ENCODE peak calls at places on chromosomes 11 and 22, in eight cellular contexts. A, W, U, Z, X, O, M and S are unnamed samples.

GRCh38 chr11:13152736-13153541 is 124.7 kb upstream of the BMAL1 start:
- DNase-seq in A (no peak), W (no peak), U (no peak), Z (no peak), X (no peak), O (no peak), M (no peak), S (no peak)

GRCh38 chr11:96614846-96615245 is 225.0 kb downstream of the JRKL start:
- DNase-seq in A (no peak), W (no peak), U (no peak), Z (no peak), X (no peak), O (no peak), M (peak; percentile 82), S (no peak)

GRCh38 chr11:12066056-12066798 is 44.2 kb upstream of the MICAL2 start:
- DNase-seq in A (peak; percentile 38), W (peak; percentile 93), U (peak; percentile 79), Z (no peak), X (no peak), O (no peak), M (no peak), S (no peak)

GRCh38 chr11:58775066-58775708 is 43.4 kb upstream of the GLYAT start:
- DNase-seq in A (no peak), W (no peak), U (no peak), Z (no peak), X (no peak), O (no peak), M (no peak), S (no peak)

GRCh38 chr11:72411623-72412532 is 22.5 kb downstream of the CLPB start:
- DNase-seq in A (peak; percentile 25), W (no peak), U (no peak), Z (peak; percentile 53), X (no peak), O (no peak), M (no peak), S (peak; percentile 87)

GRCh38 chr11:131511794-131512193 is 141.4 kb downstream of the NTM start:
- DNase-seq in A (peak; percentile 42), W (no peak), U (peak; percentile 12), Z (no peak), X (peak; percentile 68), O (no peak), M (peak; percentile 15), S (peak; percentile 70)

GRCh38 chr11:102564110-102564509 is 33.6 kb upstream of the MMP7 start:
- DNase-seq in A (no peak), W (peak; percentile 74), U (no peak), Z (no peak), X (no peak), O (no peak), M (no peak), S (no peak)

GRCh38 chr22:50085211-50085999 is at the start of gene MLC1:
- DNase-seq in A (no peak), W (no peak), U (no peak), Z (no peak), X (no peak), O (no peak), M (peak; percentile 80), S (no peak)

GRCh38 chr11:130020323-130020722 is 17.7 kb upstream of the PRDM10 start:
- DNase-seq in A (no peak), W (no peak), U (no peak), Z (no peak), X (no peak), O (no peak), M (no peak), S (no peak)

DNA sequence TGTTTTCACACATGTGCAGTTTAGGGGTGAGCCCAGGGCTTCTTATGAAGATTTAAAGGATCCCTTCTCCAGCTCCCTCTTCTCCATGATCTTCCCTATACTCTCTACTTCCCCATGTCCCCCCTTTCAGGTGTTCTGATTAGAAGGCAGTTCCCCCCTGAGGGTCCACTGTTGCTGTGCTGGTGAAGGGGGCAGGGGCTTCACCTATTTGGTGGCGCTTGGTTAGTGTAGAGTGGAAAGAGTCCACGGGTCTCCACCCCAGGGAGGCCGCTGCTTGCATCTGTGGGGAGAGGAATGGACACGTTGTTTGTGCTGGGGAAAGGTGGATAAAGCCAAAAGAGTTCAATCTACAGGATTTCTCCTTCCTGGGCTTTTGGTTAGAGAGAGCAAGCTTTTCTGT is 49.3 kb downstream of the BCR start:
- DNase-seq in A (no peak), W (no peak), U (no peak), Z (no peak), X (no peak), O (no peak), M (no peak), S (no peak)
- H3K4me1 ChIP-seq in A (peaks cover 45% of the 10 kb centered on the region), W (peaks cover 14% of the 10 kb centered on the region), U (peaks cover 7% of the 10 kb centered on the region), Z (peaks cover 66% of the 10 kb centered on the region), X (peaks cover 8% of the 10 kb centered on the region), O (peaks cover 68% of the 10 kb centered on the region), M (peaks cover 27% of the 10 kb centered on the region), S (peaks cover 85% of the 10 kb centered on the region)

GRCh38 chr11:63237413-63237812 is 6.0 kb downstream of the SLC22A25 start:
- DNase-seq in A (no peak), W (no peak), U (no peak), Z (no peak), X (no peak), O (no peak), M (no peak), S (no peak)
- H3K4me1 ChIP-seq in A (no peaks in the 10 kb centered on the region), W (no peaks in the 10 kb centered on the region), U (no peaks in the 10 kb centered on the region), Z (no peaks in the 10 kb centered on the region), X (peaks cover 12% of the 10 kb centered on the region), O (no peaks in the 10 kb centered on the region), M (no peaks in the 10 kb centered on the region), S (no peaks in the 10 kb centered on the region)

GRCh38 chr11:61972112-61972795 is 4.8 kb upstream of the FTH1 start:
- DNase-seq in A (no peak), W (no peak), U (no peak), Z (no peak), X (no peak), O (no peak), M (no peak), S (no peak)

GRCh38 chr11:61971177-61972111 is 4.0 kb upstream of the FTH1 start:
- DNase-seq in A (peak; percentile 94), W (peak; percentile 88), U (peak; percentile 98), Z (peak; percentile 99), X (peak; percentile 98), O (peak; percentile 97), M (peak; percentile 99), S (peak; percentile 99)

GRCh38 chr11:61974766-61975631 is 7.6 kb upstream of the FTH1 start:
- DNase-seq in A (peak; percentile 57), W (no peak), U (peak; percentile 60), Z (no peak), X (peak; percentile 89), O (no peak), M (no peak), S (peak; percentile 85)

GRCh38 chr11:61973603-61974162 is 6.2 kb upstream of the FTH1 start:
- DNase-seq in A (no peak), W (no peak), U (peak; percentile 70), Z (peak; percentile 49), X (no peak), O (no peak), M (no peak), S (peak; percentile 67)

DNA sequence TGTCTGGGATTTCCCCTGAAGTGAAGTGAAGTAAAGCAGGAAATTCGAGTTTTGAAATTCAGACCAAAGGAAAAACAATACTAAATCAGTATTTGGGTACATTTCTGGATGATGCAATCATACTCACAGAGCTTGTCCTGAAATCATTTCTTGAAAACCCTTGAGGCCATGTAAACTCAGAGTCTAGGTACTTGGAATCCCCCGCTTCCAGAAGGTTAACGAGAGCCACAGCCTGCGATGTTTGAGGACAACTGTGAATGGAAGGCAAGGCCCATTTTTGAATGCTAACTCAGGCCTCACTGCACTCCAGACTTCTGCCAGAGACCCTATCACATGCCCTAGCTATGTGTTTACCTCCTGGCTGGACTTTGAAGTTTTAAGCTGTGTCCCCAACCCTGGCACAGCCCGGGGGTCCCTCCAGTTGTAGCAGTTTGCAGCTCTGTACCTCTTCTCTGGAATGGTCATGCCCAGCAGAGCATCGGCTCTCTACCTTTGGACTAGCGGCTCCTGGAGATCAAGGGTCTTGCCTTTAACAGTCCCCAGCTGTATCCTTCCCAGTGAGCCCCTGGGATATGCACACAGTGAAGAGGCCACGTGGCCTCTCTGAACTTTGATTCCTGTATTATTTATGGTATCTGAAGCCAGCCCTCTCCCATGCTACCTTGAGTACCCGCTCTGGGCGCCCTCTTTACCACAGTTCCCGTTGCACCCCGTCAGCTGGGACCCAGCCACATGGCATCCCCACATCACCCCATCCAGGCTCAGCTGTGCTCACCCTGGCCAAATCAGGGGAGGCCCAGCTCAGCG is 5.6 kb upstream of the FTH1 start:
- DNase-seq in A (no peak), W (no peak), U (peak; percentile 69), Z (peak; percentile 57), X (no peak), O (no peak), M (no peak), S (peak; percentile 64)
- H3K4me1 ChIP-seq in A (peaks cover 88% of the 10 kb centered on the region), W (peaks cover 59% of the 10 kb centered on the region), U (peaks cover 33% of the 10 kb centered on the region), Z (peaks cover 94% of the 10 kb centered on the region), X (peaks cover 90% of the 10 kb centered on the region), O (peaks cover 81% of the 10 kb centered on the region), M (peaks cover 48% of the 10 kb centered on the region), S (peaks cover 96% of the 10 kb centered on the region)

GRCh38 chr22:37207981-37208380 is 4.3 kb downstream of the SSTR3 start:
- DNase-seq in A (no peak), W (no peak), U (no peak), Z (peak; percentile 5), X (no peak), O (no peak), M (no peak), S (no peak)

GRCh38 chr22:37208401-37209139 is 3.7 kb downstream of the SSTR3 start:
- DNase-seq in A (no peak), W (no peak), U (no peak), Z (no peak), X (no peak), O (no peak), M (no peak), S (no peak)

GRCh38 chr22:37205046-37205445 is 7.2 kb downstream of the SSTR3 start:
- DNase-seq in A (no peak), W (no peak), U (no peak), Z (no peak), X (no peak), O (no peak), M (no peak), S (no peak)

GRCh38 chr22:37206118-37206840 is 6.0 kb downstream of the SSTR3 start:
- DNase-seq in A (no peak), W (no peak), U (no peak), Z (peak; percentile 3), X (no peak), O (no peak), M (no peak), S (no peak)

DNA sequence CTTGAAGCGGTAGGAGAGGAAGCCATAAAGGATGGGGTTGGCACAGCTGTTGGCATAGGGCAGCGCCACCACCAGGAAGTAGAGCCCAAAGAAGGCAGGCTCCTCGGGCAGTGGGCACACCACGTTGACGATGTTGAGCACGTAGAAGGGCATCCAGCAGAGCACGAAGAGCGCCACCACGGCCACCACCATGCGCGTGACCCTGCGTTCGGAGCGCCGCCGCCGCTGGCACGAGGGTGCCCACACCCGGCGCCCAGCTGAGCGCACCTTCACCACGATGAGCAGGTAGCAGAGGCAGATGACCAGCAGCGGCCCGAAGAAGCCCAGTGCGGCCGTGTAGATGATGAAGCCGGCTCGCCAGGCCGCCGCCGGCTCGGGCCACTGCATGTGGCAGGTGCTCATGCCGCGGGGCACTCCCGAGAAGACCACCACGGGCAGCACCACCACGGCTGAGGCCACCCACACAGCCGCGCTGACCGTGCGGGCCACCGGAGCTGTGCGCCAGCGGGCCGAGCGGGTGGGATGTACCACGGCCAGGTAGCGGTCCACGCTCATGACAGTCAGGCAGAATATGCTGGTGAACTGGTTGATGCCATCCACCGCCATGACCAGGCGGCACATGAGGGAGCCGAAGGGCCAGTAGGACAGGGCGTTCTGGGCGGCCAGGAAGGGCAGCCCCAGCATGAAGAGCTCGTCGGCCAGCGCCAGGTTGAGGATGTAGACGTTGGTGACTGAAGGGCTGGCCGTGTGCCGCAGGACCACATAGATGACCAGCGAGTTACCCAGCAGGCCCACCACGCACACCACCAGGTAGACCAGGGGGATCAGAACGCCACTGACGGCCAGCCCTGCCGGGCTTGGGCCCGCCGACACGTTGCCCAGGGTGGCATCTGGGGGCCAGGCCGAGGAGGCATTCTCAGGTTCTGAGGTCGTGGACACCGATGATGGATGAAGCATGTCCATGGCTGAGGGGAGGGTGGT is 5.1 kb downstream of the SSTR3 start:
- DNase-seq in A (no peak), W (no peak), U (no peak), Z (peak; percentile 15), X (no peak), O (no peak), M (no peak), S (no peak)
- H3K4me1 ChIP-seq in A (no peaks in the 10 kb centered on the region), W (no peaks in the 10 kb centered on the region), U (no peaks in the 10 kb centered on the region), Z (peaks cover 5% of the 10 kb centered on the region), X (peaks cover under 1% of the 10 kb centered on the region), O (no peaks in the 10 kb centered on the region), M (no peaks in the 10 kb centered on the region), S (no peaks in the 10 kb centered on the region)